ENCODE peak calls at places on chromosomes 11 and 22, in nine cellular contexts. One of them, this sample, is unnamed.

GRCh38 chr11:97414801-97415200 is 1025.0 kb downstream of the JRKL start:
- DNase-seq in OCI-LY7: no peak
- DNase-seq in SK-N-SH: no peak
- DNase-seq in MM.1S: no peak
- DNase-seq in HCT116: no peak
- DNase-seq in GM23248: no peak
- DNase-seq in GM23338: no peak
- DNase-seq in neural progenitor cell: no peak
- DNase-seq in PC-3: peak; percentile 23
- DNase-seq in this sample: no peak

GRCh38 chr22:35995345-35995744 is 33.3 kb downstream of the RBFOX2 start:
- DNase-seq in GM23248: peak; percentile 60
- DNase-seq in HCT116: no peak
- DNase-seq in neural progenitor cell: no peak
- DNase-seq in SK-N-SH: no peak
- DNase-seq in PC-3: no peak
- DNase-seq in MM.1S: no peak
- DNase-seq in OCI-LY7: no peak
- DNase-seq in GM23338: no peak
- DNase-seq in this sample: no peak

GRCh38 chr11:34636127-34636526 is 15.2 kb downstream of the EHF start:
- DNase-seq in neural progenitor cell: no peak
- DNase-seq in GM23338: no peak
- DNase-seq in HCT116: no peak
- DNase-seq in SK-N-SH: no peak
- DNase-seq in OCI-LY7: no peak
- DNase-seq in PC-3: no peak
- DNase-seq in MM.1S: no peak
- DNase-seq in GM23248: no peak
- DNase-seq in this sample: no peak

GRCh38 chr11:27571151-27571840 is 64.7 kb upstream of the LIN7C start:
- DNase-seq in HCT116: no peak
- DNase-seq in SK-N-SH: peak; percentile 7
- DNase-seq in MM.1S: no peak
- DNase-seq in OCI-LY7: no peak
- DNase-seq in neural progenitor cell: no peak
- DNase-seq in GM23248: peak; percentile 26
- DNase-seq in GM23338: peak; percentile 25
- DNase-seq in PC-3: no peak
- DNase-seq in this sample: no peak

GRCh38 chr22:47213571-47214230 is 451.3 kb downstream of the TBC1D22A start:
- DNase-seq in PC-3: peak; percentile 61
- DNase-seq in HCT116: peak; percentile 12
- DNase-seq in MM.1S: peak; percentile 54
- DNase-seq in OCI-LY7: peak; percentile 46
- DNase-seq in SK-N-SH: peak; percentile 67
- DNase-seq in GM23248: peak; percentile 54
- DNase-seq in GM23338: peak; percentile 34
- DNase-seq in neural progenitor cell: peak; percentile 15
- DNase-seq in this sample: no peak

GRCh38 chr11:12175694-12176241 is 65.4 kb downstream of the MICAL2 start:
- DNase-seq in HCT116: peak; percentile 81
- DNase-seq in SK-N-SH: no peak
- DNase-seq in PC-3: peak; percentile 91
- DNase-seq in OCI-LY7: no peak
- DNase-seq in MM.1S: peak; percentile 60
- DNase-seq in GM23248: peak; percentile 94
- DNase-seq in GM23338: no peak
- DNase-seq in neural progenitor cell: no peak
- DNase-seq in this sample: peak; percentile 38

GRCh38 chr11:112523477-112523876 is 262.8 kb upstream of the PLET1 start:
- DNase-seq in GM23338: peak; percentile 5
- DNase-seq in OCI-LY7: no peak
- DNase-seq in MM.1S: no peak
- DNase-seq in SK-N-SH: peak; percentile 26
- DNase-seq in PC-3: no peak
- DNase-seq in neural progenitor cell: peak; percentile 84
- DNase-seq in GM23248: peak; percentile 59
- DNase-seq in HCT116: no peak
- DNase-seq in this sample: no peak

GRCh38 chr11:64305691-64306562 is 603 bp downstream of the ESRRA start:
- DNase-seq in GM23338: peak; percentile 85
- DNase-seq in SK-N-SH: peak; percentile 73
- DNase-seq in OCI-LY7: peak; percentile 84
- DNase-seq in MM.1S: peak; percentile 77
- DNase-seq in neural progenitor cell: peak; percentile 82
- DNase-seq in GM23248: peak; percentile 39
- DNase-seq in HCT116: peak; percentile 39
- DNase-seq in PC-3: peak; percentile 73
- DNase-seq in this sample: peak; percentile 79

GRCh38 chr11:69108559-69108958 is 47.2 kb upstream of the SMIM38 start:
- DNase-seq in neural progenitor cell: no peak
- DNase-seq in GM23338: no peak
- DNase-seq in GM23248: no peak
- DNase-seq in PC-3: no peak
- DNase-seq in HCT116: no peak
- DNase-seq in SK-N-SH: no peak
- DNase-seq in MM.1S: no peak
- DNase-seq in OCI-LY7: no peak
- DNase-seq in this sample: no peak

GRCh38 chr11:69109101-69109500 is 46.6 kb upstream of the SMIM38 start:
- DNase-seq in MM.1S: no peak
- DNase-seq in neural progenitor cell: no peak
- DNase-seq in OCI-LY7: no peak
- DNase-seq in PC-3: no peak
- DNase-seq in GM23338: no peak
- DNase-seq in HCT116: no peak
- DNase-seq in SK-N-SH: no peak
- DNase-seq in GM23248: no peak
- DNase-seq in this sample: no peak

GRCh38 chr11:69107413-69107812 is 48.3 kb upstream of the SMIM38 start:
- DNase-seq in OCI-LY7: no peak
- DNase-seq in PC-3: no peak
- DNase-seq in HCT116: no peak
- DNase-seq in GM23338: no peak
- DNase-seq in SK-N-SH: no peak
- DNase-seq in neural progenitor cell: no peak
- DNase-seq in GM23248: no peak
- DNase-seq in MM.1S: no peak
- DNase-seq in this sample: no peak

GRCh38 chr11:69106124-69106811 is 49.5 kb upstream of the SMIM38 start:
- DNase-seq in PC-3: peak; percentile 49
- DNase-seq in SK-N-SH: peak; percentile 88
- DNase-seq in HCT116: no peak
- DNase-seq in MM.1S: no peak
- DNase-seq in OCI-LY7: no peak
- DNase-seq in GM23248: no peak
- DNase-seq in GM23338: no peak
- DNase-seq in neural progenitor cell: no peak
- DNase-seq in this sample: no peak

GRCh38 chr11:69108030-69108429 is 47.7 kb upstream of the SMIM38 start:
- DNase-seq in GM23338: no peak
- DNase-seq in neural progenitor cell: no peak
- DNase-seq in GM23248: no peak
- DNase-seq in PC-3: no peak
- DNase-seq in HCT116: no peak
- DNase-seq in OCI-LY7: no peak
- DNase-seq in MM.1S: no peak
- DNase-seq in SK-N-SH: no peak
- DNase-seq in this sample: no peak
- H3K27ac ChIP-seq in GM23338: no peak overlapping the region
- H3K27ac ChIP-seq in neural progenitor cell: no peak overlapping the region
- H3K27ac ChIP-seq in GM23248: no peak overlapping the region
- H3K27ac ChIP-seq in PC-3: no peak overlapping the region
- H3K27ac ChIP-seq in HCT116: no peak overlapping the region
- H3K27ac ChIP-seq in OCI-LY7: no peak overlapping the region
- H3K27ac ChIP-seq in MM.1S: no peak overlapping the region
- H3K27ac ChIP-seq in SK-N-SH: no peak overlapping the region
- H3K27ac ChIP-seq in this sample: no peak overlapping the region

GRCh38 chr11:72829884-72830533 is 15.8 kb downstream of the ATG16L2 start:
- DNase-seq in MM.1S: no peak
- DNase-seq in SK-N-SH: no peak
- DNase-seq in PC-3: no peak
- DNase-seq in HCT116: no peak
- DNase-seq in GM23338: no peak
- DNase-seq in OCI-LY7: no peak
- DNase-seq in GM23248: no peak
- DNase-seq in neural progenitor cell: no peak
- DNase-seq in this sample: no peak

GRCh38 chr11:72826942-72827480 is 12.8 kb downstream of the ATG16L2 start:
- DNase-seq in OCI-LY7: no peak
- DNase-seq in MM.1S: no peak
- DNase-seq in GM23248: no peak
- DNase-seq in GM23338: no peak
- DNase-seq in SK-N-SH: no peak
- DNase-seq in HCT116: no peak
- DNase-seq in PC-3: peak; percentile 1
- DNase-seq in neural progenitor cell: no peak
- DNase-seq in this sample: no peak

GRCh38 chr11:72828081-72828567 is 13.9 kb downstream of the ATG16L2 start:
- DNase-seq in OCI-LY7: no peak
- DNase-seq in HCT116: no peak
- DNase-seq in GM23338: no peak
- DNase-seq in PC-3: peak; percentile 1
- DNase-seq in MM.1S: peak; percentile 82
- DNase-seq in neural progenitor cell: no peak
- DNase-seq in GM23248: peak; percentile 29
- DNase-seq in SK-N-SH: no peak
- DNase-seq in this sample: no peak

GRCh38 chr11:72828692-72829101 is 14.5 kb downstream of the ATG16L2 start:
- DNase-seq in HCT116: no peak
- DNase-seq in neural progenitor cell: no peak
- DNase-seq in GM23248: no peak
- DNase-seq in OCI-LY7: no peak
- DNase-seq in GM23338: no peak
- DNase-seq in MM.1S: no peak
- DNase-seq in SK-N-SH: no peak
- DNase-seq in PC-3: no peak
- DNase-seq in this sample: no peak

GRCh38 chr11:72829178-72829577 is 15.0 kb downstream of the ATG16L2 start:
- DNase-seq in MM.1S: no peak
- DNase-seq in HCT116: no peak
- DNase-seq in GM23338: no peak
- DNase-seq in PC-3: no peak
- DNase-seq in SK-N-SH: no peak
- DNase-seq in OCI-LY7: no peak
- DNase-seq in neural progenitor cell: no peak
- DNase-seq in GM23248: no peak
- DNase-seq in this sample: no peak
- TF ChIP-seq EZH2phosphoT487 in MM.1S: no peak
- TF ChIP-seq EZH2phosphoT487 in HCT116: no peak
- TF ChIP-seq EZH2phosphoT487 in GM23338: no peak
- TF ChIP-seq EZH2phosphoT487 in PC-3: no peak
- TF ChIP-seq EZH2phosphoT487 in SK-N-SH: no peak
- TF ChIP-seq EZH2phosphoT487 in OCI-LY7: no peak
- TF ChIP-seq EZH2phosphoT487 in neural progenitor cell: no peak
- TF ChIP-seq EZH2phosphoT487 in GM23248: no peak
- TF ChIP-seq EZH2phosphoT487 in this sample: no peak

DNA sequence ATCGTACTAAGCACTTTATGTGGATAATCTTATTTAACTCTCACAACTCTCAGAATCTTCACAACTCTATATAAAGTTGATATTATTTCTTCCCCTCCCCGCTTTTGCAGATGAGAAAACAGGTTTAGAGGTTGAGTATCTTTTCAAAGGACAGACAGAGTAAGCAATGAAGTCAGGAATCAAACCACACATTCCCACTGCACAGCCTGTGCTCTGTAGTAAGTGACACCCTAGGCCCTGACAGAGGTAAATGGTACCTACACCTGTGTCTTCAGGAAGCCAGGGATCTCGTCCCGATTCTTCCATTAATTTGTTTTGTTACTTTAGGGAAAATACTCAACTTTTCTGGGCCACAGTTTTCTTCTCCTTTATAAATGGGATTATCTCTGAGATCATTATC is 172.5 kb upstream of the MTMR2 start:
- DNase-seq in OCI-LY7: no peak
- DNase-seq in MM.1S: no peak
- DNase-seq in GM23248: no peak
- DNase-seq in HCT116: no peak
- DNase-seq in PC-3: no peak
- DNase-seq in GM23338: no peak
- DNase-seq in neural progenitor cell: no peak
- DNase-seq in SK-N-SH: no peak
- DNase-seq in this sample: no peak
- H3K4me2 ChIP-seq in OCI-LY7: no peak overlapping the region
- H3K4me2 ChIP-seq in MM.1S: no peak overlapping the region
- H3K4me2 ChIP-seq in GM23248: no peak overlapping the region
- H3K4me2 ChIP-seq in HCT116: peak overlapping the region; percentile 39
- H3K4me2 ChIP-seq in PC-3: peak overlapping the region; percentile 54
- H3K4me2 ChIP-seq in GM23338: no peak overlapping the region
- H3K4me2 ChIP-seq in neural progenitor cell: no peak overlapping the region
- H3K4me2 ChIP-seq in SK-N-SH: peak overlapping the region; percentile 2
- H3K4me2 ChIP-seq in this sample: peak overlapping the region; percentile 15

GRCh38 chr11:75197512-75198277 is 42.9 kb upstream of the TPBGL start:
- DNase-seq in PC-3: no peak
- DNase-seq in GM23338: no peak
- DNase-seq in SK-N-SH: no peak
- DNase-seq in neural progenitor cell: no peak
- DNase-seq in GM23248: no peak
- DNase-seq in HCT116: no peak
- DNase-seq in MM.1S: no peak
- DNase-seq in OCI-LY7: no peak
- DNase-seq in this sample: no peak

GRCh38 chr11:75198278-75198948 is 42.2 kb upstream of the TPBGL start:
- DNase-seq in PC-3: no peak
- DNase-seq in SK-N-SH: no peak
- DNase-seq in OCI-LY7: no peak
- DNase-seq in MM.1S: no peak
- DNase-seq in GM23338: no peak
- DNase-seq in HCT116: no peak
- DNase-seq in neural progenitor cell: no peak
- DNase-seq in GM23248: no peak
- DNase-seq in this sample: no peak

GRCh38 chr11:75200531-75200930 is 40.0 kb upstream of the TPBGL start:
- DNase-seq in GM23248: no peak
- DNase-seq in PC-3: no peak
- DNase-seq in OCI-LY7: no peak
- DNase-seq in GM23338: no peak
- DNase-seq in HCT116: no peak
- DNase-seq in SK-N-SH: no peak
- DNase-seq in neural progenitor cell: no peak
- DNase-seq in MM.1S: no peak
- DNase-seq in this sample: no peak

GRCh38 chr11:75200051-75200450 is 40.5 kb upstream of the TPBGL start:
- DNase-seq in SK-N-SH: no peak
- DNase-seq in HCT116: no peak
- DNase-seq in MM.1S: no peak
- DNase-seq in GM23338: no peak
- DNase-seq in OCI-LY7: no peak
- DNase-seq in PC-3: no peak
- DNase-seq in GM23248: no peak
- DNase-seq in neural progenitor cell: no peak
- DNase-seq in this sample: no peak

DNA sequence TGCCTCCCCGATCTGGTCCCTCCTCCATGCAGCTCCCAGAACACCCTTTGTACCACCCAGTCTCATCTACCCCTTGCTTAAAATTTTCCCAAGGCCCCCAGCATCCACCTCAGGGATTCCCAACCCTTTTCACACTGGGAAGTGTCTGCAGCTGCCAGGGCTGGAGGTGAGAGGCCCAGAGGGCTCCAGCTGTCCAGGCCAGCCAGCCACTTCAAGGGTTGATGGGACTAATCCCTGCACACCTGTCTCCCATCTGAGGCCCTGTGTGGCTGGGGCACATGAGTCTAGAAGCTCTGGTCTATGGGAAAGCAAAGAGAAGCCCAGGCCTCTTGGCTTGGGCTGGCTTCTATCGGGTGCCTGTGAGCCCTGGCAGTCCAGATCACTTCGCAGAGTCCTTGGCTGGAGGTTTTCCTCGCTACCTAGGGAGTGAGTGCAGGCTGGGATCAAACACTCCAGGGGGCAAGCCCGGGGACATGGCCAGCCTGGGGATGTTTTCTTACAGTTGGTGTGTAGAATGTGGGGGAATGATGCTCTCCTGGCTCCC is 41.1 kb upstream of the TPBGL start:
- DNase-seq in SK-N-SH: no peak
- DNase-seq in GM23338: no peak
- DNase-seq in PC-3: no peak
- DNase-seq in OCI-LY7: no peak
- DNase-seq in neural progenitor cell: no peak
- DNase-seq in HCT116: no peak
- DNase-seq in MM.1S: no peak
- DNase-seq in GM23248: no peak
- DNase-seq in this sample: no peak
- H3K27ac ChIP-seq in SK-N-SH: no peak overlapping the region
- H3K27ac ChIP-seq in GM23338: no peak overlapping the region
- H3K27ac ChIP-seq in PC-3: no peak overlapping the region
- H3K27ac ChIP-seq in OCI-LY7: no peak overlapping the region
- H3K27ac ChIP-seq in neural progenitor cell: no peak overlapping the region
- H3K27ac ChIP-seq in HCT116: no peak overlapping the region
- H3K27ac ChIP-seq in MM.1S: no peak overlapping the region
- H3K27ac ChIP-seq in GM23248: no peak overlapping the region
- H3K27ac ChIP-seq in this sample: no peak overlapping the region

This sample was measured in hepatocyte.